ENCODE peak calls at places on chromosomes 11 and 22, in seven cellular contexts. P, M, L, Z, F, T and D are unnamed samples.

GRCh38 chr22:33787645-33788456 is 132.4 kb downstream of the LARGE1 start:
- DNase-seq in Z (no peak), T (no peak), F (no peak), M (no peak), P (no peak), L (no peak), D (no peak)

GRCh38 chr11:115623021-115623451 is 118.8 kb upstream of the CADM1 start:
- DNase-seq in Z (no peak), F (no peak), T (no peak), P (no peak), M (no peak), L (no peak), D (peak)

GRCh38 chr11:117457031-117457785 is 129.6 kb downstream of the CEP164 start:
- DNase-seq in Z (no peak), T (no peak), P (no peak), L (no peak), F (no peak), M (no peak), D (no peak)

GRCh38 chr11:87215236-87215635 is 177.5 kb downstream of the TMEM135 start:
- DNase-seq in T (no peak), F (no peak), Z (no peak), P (no peak), M (no peak), L (no peak), D (no peak)

GRCh38 chr11:96893988-96894387 is 504.2 kb downstream of the JRKL start:
- DNase-seq in L (no peak), T (no peak), M (no peak), P (no peak), Z (no peak), F (no peak), D (no peak)

GRCh38 chr22:35688913-35689675 is 28.6 kb upstream of the APOL5 start:
- DNase-seq in Z (no peak), P (peak), L (no peak), F (no peak), M (no peak), T (no peak), D (no peak)

GRCh38 chr11:64384981-64385952 is 26.3 kb downstream of the RPS6KA4 start:
- DNase-seq in L (peak), M (no peak), F (no peak), P (no peak), Z (no peak), T (no peak), D (no peak)

GRCh38 chr11:103525069-103525468 is 415.8 kb downstream of the DYNC2H1 start:
- DNase-seq in L (no peak), F (no peak), Z (no peak), M (no peak), P (no peak), T (no peak), D (peak)

GRCh38 chr11:13834463-13834862 is 128.1 kb upstream of the SPON1 start:
- DNase-seq in L (no peak), P (no peak), M (no peak), T (no peak), Z (peak), F (no peak), D (no peak)

GRCh38 chr11:125268611-125269010 is 104.1 kb downstream of the PKNOX2 start:
- DNase-seq in M (no peak), T (no peak), P (no peak), Z (no peak), F (no peak), L (no peak), D (no peak)

GRCh38 chr11:45429719-45430118 is 143.6 kb upstream of the SYT13 start:
- DNase-seq in F (no peak), Z (no peak), L (no peak), T (no peak), M (no peak), P (no peak), D (no peak)